ENCODE peak calls at places on chromosomes 11 and 22, in four cellular contexts. C is GM04504, N is fibroblast of gingiva, L is left ventricle myocardium inferior. R is an unnamed sample.

GRCh38 chr22:38449776-38450175 is 5.2 kb downstream of the KCNJ4 start:
- DNase-seq in L (no peak), N (no peak), C (no peak), R (no peak)

GRCh38 chr22:19797086-19797485 is 36.5 kb downstream of the TBX1 start:
- DNase-seq in L (no peak), C (no peak), N (no peak), R (no peak)

GRCh38 chr22:20015971-20016733 is 471 bp downstream of the ARVCF start:
- DNase-seq in N (no peak), C (no peak), L (no peak), R (no peak)

GRCh38 chr11:113193894-113194293 is 120.5 kb upstream of the TTC12 start:
- DNase-seq in L (peak), N (no peak), C (peak), R (no peak)

GRCh38 chr22:44143596-44143995 is 37.1 kb upstream of the PARVG start:
- DNase-seq in C (no peak), L (no peak), N (no peak), R (no peak)

GRCh38 chr11:44286268-44286880 is 23.6 kb downstream of the ALX4 start:
- DNase-seq in C (peak), L (no peak), N (peak), R (peak)

GRCh38 chr11:34609850-34610249 is 11.0 kb upstream of the EHF start:
- DNase-seq in N (no peak), C (no peak), L (no peak), R (no peak)

GRCh38 chr22:45318558-45319318 is 9.0 kb downstream of the FAM118A start:
- DNase-seq in C (no peak), L (no peak), N (peak), R (peak)

GRCh38 chr11:1453611-1454386 is 32.8 kb downstream of the MOB2 start:
- DNase-seq in L (no peak), C (no peak), N (no peak), R (peak)

GRCh38 chr11:95734009-95734572 is 55.5 kb downstream of the FAM76B start:
- DNase-seq in N (no peak), C (no peak), L (no peak), R (no peak)

GRCh38 chr22:26245001-26245400 is 75.7 kb downstream of the SEZ6L start:
- DNase-seq in L (no peak), N (no peak), C (no peak), R (no peak)

GRCh38 chr22:27597703-27598444 is 203.7 kb downstream of the MN1 start:
- DNase-seq in L (no peak), N (no peak), C (peak), R (no peak)

GRCh38 chr11:14554959-14555358 is 34.8 kb upstream of the PSMA1 start:
- DNase-seq in C (no peak), L (no peak), N (peak), R (no peak)

GRCh38 chr11:35680506-35680905 is 17.9 kb downstream of the TRIM44 start:
- DNase-seq in N (no peak), L (no peak), C (no peak), R (no peak)

GRCh38 chr11:119388103-119388502 is 6.6 kb upstream of the USP2 start:
- DNase-seq in L (no peak), N (no peak), C (no peak), R (no peak)

GRCh38 chr11:134741453-134742227 is 329.6 kb upstream of the B3GAT1 start:
- DNase-seq in L (no peak), C (no peak), N (no peak), R (no peak)

GRCh38 chr22:19885841-19886592 is 31.3 kb upstream of the GNB1L start:
- DNase-seq in L (no peak), N (no peak), C (no peak), R (no peak)

GRCh38 chr11:64870893-64871849 is 7.2 kb downstream of the EHD1 start:
- DNase-seq in N (no peak), L (no peak), C (no peak), R (peak)

GRCh38 chr11:24661313-24661712 is 164.5 kb downstream of the LUZP2 start:
- DNase-seq in C (no peak), L (no peak), N (no peak), R (no peak)

GRCh38 chr11:73177380-73178091 is 35.4 kb upstream of the FCHSD2 start:
- DNase-seq in C (no peak), L (peak), N (peak), R (no peak)

GRCh38 chr11:8356731-8357504 is 93.2 kb upstream of the LMO1 start:
- DNase-seq in N (no peak), L (no peak), C (no peak), R (no peak)

GRCh38 chr11:30143098-30143705 is 87.6 kb upstream of the FSHB start:
- DNase-seq in L (no peak), C (peak), N (no peak), R (peak)